ENCODE peak calls at places on chromosomes 1 and 21, in four cellular contexts. O is H9; E is smooth muscle cell of the brain vasculature; D is activated T-helper 1 cell treated with anti-CD3 and anti-CD28 coated beads, Interleukin-2, amount 50 U/mL, for 16 hours. V is an unnamed sample.
A peak's percentile ranks its signal among the peaks of the same experiment; 100 is the strongest.

GRCh38 chr1:202663141-202663540 is 47.1 kb downstream of the SYT2 start:
- DNase-seq in O (no peak), E (no peak), D (no peak), V (no peak)

GRCh38 chr1:213295860-213296259 is 244.8 kb downstream of the RPS6KC1 start:
- DNase-seq in O (no peak), E (no peak), D (no peak), V (no peak)

GRCh38 chr1:179731643-179732042 is 11.4 kb upstream of the FAM163A start:
- DNase-seq in O (no peak), E (no peak), D (no peak), V (no peak)

GRCh38 chr1:214449371-214449770 is 102.0 kb downstream of the PTPN14 start:
- DNase-seq in O (no peak), E (no peak), D (no peak), V (no peak)

GRCh38 chr1:90944006-90944405 is 77.8 kb downstream of the ZNF644 start:
- DNase-seq in O (no peak), E (no peak), D (no peak), V (no peak)

GRCh38 chr1:112694363-112694929 is 12.5 kb downstream of the RHOC start:
- DNase-seq in O (no peak), E (no peak), D (no peak), V (no peak)

GRCh38 chr1:90505806-90506205 is 211.3 kb downstream of the BARHL2 start:
- DNase-seq in O (no peak), E (no peak), D (no peak), V (no peak)

GRCh38 chr1:117011334-117011733 is 9.8 kb downstream of the CD101 start:
- DNase-seq in O (no peak), E (no peak), D (no peak), V (no peak)

GRCh38 chr1:65150583-65151263 is 2.7 kb downstream of the AK4 start:
- DNase-seq in O (peak; percentile 54), E (no peak), D (no peak), V (no peak)

GRCh38 chr1:184160942-184161698 is 109.6 kb downstream of the TSEN15 start:
- DNase-seq in O (no peak), E (no peak), D (no peak), V (no peak)

GRCh38 chr1:89199515-89199914 is 773 bp upstream of the GBP4 start:
- DNase-seq in O (no peak), E (no peak), D (no peak), V (no peak)

GRCh38 chr1:192575499-192576189 is at the start of gene RGS1:
- DNase-seq in O (no peak), E (no peak), D (peak; percentile 18), V (no peak)

GRCh38 chr1:231050395-231050794 is 10.3 kb upstream of the FAM89A start:
- DNase-seq in O (no peak), E (no peak), D (no peak), V (no peak)

GRCh38 chr1:74427676-74428075 is 84.7 kb downstream of the LRRC53 start:
- DNase-seq in O (no peak), E (no peak), D (no peak), V (no peak)

GRCh38 chr1:184461321-184461720 is 74.5 kb downstream of the C1orf21 start:
- DNase-seq in O (no peak), E (no peak), D (no peak), V (no peak)

GRCh38 chr1:211236633-211237321 is 22.4 kb upstream of the RCOR3 start:
- DNase-seq in O (no peak), E (no peak), D (no peak), V (no peak)

GRCh38 chr1:160742428-160743127 is 3.5 kb downstream of the SLAMF7 start:
- DNase-seq in O (no peak), E (no peak), D (no peak), V (no peak)

GRCh38 chr1:226649780-226650179 is 89.3 kb downstream of the ITPKB start:
- DNase-seq in O (no peak), E (no peak), D (no peak), V (no peak)

GRCh38 chr1:7070389-7071029 is 285.3 kb downstream of the CAMTA1 start:
- DNase-seq in O (peak; percentile 86), E (peak; percentile 13), D (no peak), V (peak; percentile 76)

GRCh38 chr1:220335668-220336067 is 63.4 kb upstream of the RAB3GAP2 start:
- DNase-seq in O (no peak), E (no peak), D (no peak), V (no peak)

GRCh38 chr1:11439051-11439450 is 39.9 kb upstream of the DISP3 start:
- DNase-seq in O (no peak), E (no peak), D (no peak), V (no peak)

GRCh38 chr1:64228181-64228957 is 24.9 kb downstream of the UBE2U start:
- DNase-seq in O (no peak), E (no peak), D (no peak), V (no peak)

GRCh38 chr1:2378441-2378851 is 12.9 kb downstream of the MORN1 start:
- DNase-seq in O (no peak), E (no peak), D (no peak), V (no peak)

GRCh38 chr1:32992489-32993214 is 28.0 kb upstream of the RNF19B start:
- DNase-seq in O (peak; percentile 92), E (peak; percentile 78), D (no peak), V (peak; percentile 77)

GRCh38 chr1:19359357-19359756 is 47.2 kb downstream of the SLC66A1 start:
- DNase-seq in O (no peak), E (no peak), D (no peak), V (no peak)

GRCh38 chr1:58047265-58047858 is 499.2 kb downstream of the OMA1 start:
- DNase-seq in O (no peak), E (no peak), D (no peak), V (peak; percentile 60)

GRCh38 chr21:44285547-44285992 is at the start of gene AIRE:
- DNase-seq in O (no peak), E (no peak), D (no peak), V (no peak)

GRCh38 chr1:150273310-150273709 is 720 bp downstream of the C1orf54 start:
- DNase-seq in O (no peak), E (no peak), D (no peak), V (no peak)

GRCh38 chr1:55155522-55155921 is 59.6 kb downstream of the USP24 start:
- DNase-seq in O (peak; percentile 56), E (no peak), D (no peak), V (no peak)

GRCh38 chr1:92376345-92376744 is 77.5 kb downstream of the RPAP2 start:
- DNase-seq in O (no peak), E (no peak), D (no peak), V (no peak)

GRCh38 chr1:178055093-178055492 is 38.8 kb upstream of the RASAL2 start:
- DNase-seq in O (peak; percentile 75), E (no peak), D (no peak), V (peak; percentile 54)

V was measured in ecto neural progenitor cell.